ENCODE peak calls at places on chromosomes 6 and 20, in five cellular contexts. One of them, this sample, is unnamed.
A peak's percentile ranks its signal among the peaks of the same experiment; 100 is the strongest.

GRCh38 chr20:63653041-63653973 is at the start of gene STMN3:
- DNase-seq in H1: no peak
- DNase-seq in H9: peak; percentile 98
- DNase-seq in IMR-90: peak; percentile 88
- DNase-seq in neuronal stem cell: peak; percentile 93
- DNase-seq in this sample: peak; percentile 97

GRCh38 chr6:44795326-44795725 is 407.8 kb downstream of the CDC5L start:
- DNase-seq in IMR-90: no peak
- DNase-seq in H9: no peak
- DNase-seq in H1: no peak
- DNase-seq in neuronal stem cell: no peak
- DNase-seq in this sample: no peak

GRCh38 chr6:3949531-3949930 is 100.4 kb downstream of the FAM50B start:
- DNase-seq in H1: no peak
- DNase-seq in IMR-90: no peak
- DNase-seq in neuronal stem cell: no peak
- DNase-seq in H9: no peak
- DNase-seq in this sample: no peak

GRCh38 chr20:57563522-57563921 is 2.6 kb downstream of the PCK1 start:
- DNase-seq in H9: no peak
- DNase-seq in neuronal stem cell: no peak
- DNase-seq in IMR-90: no peak
- DNase-seq in H1: no peak
- DNase-seq in this sample: no peak

GRCh38 chr6:16758163-16758975 is 2.9 kb downstream of the ATXN1 start:
- DNase-seq in H1: no peak
- DNase-seq in neuronal stem cell: peak; percentile 51
- DNase-seq in H9: no peak
- DNase-seq in IMR-90: no peak
- DNase-seq in this sample: peak; percentile 72

GRCh38 chr6:31836676-31837611 is 9.4 kb downstream of the HSPA1B start:
- DNase-seq in H1: no peak
- DNase-seq in IMR-90: peak; percentile 67
- DNase-seq in H9: no peak
- DNase-seq in neuronal stem cell: no peak
- DNase-seq in this sample: no peak

GRCh38 chr6:143337201-143337949 is 113.1 kb downstream of the ADAT2 start:
- DNase-seq in H1: peak; percentile 70
- DNase-seq in H9: peak; percentile 90
- DNase-seq in IMR-90: peak; percentile 8
- DNase-seq in neuronal stem cell: no peak
- DNase-seq in this sample: peak; percentile 84

GRCh38 chr6:2958331-2958711 is 13.0 kb downstream of the SERPINB6 start:
- DNase-seq in neuronal stem cell: no peak
- DNase-seq in IMR-90: no peak
- DNase-seq in H1: no peak
- DNase-seq in H9: no peak
- DNase-seq in this sample: no peak

GRCh38 chr6:44898296-44898930 is 429.7 kb upstream of the RUNX2 start:
- DNase-seq in IMR-90: peak; percentile 64
- DNase-seq in H9: no peak
- DNase-seq in H1: no peak
- DNase-seq in neuronal stem cell: no peak
- DNase-seq in this sample: peak; percentile 25

GRCh38 chr6:11367638-11368199 is 135.3 kb upstream of the NEDD9 start:
- DNase-seq in H9: no peak
- DNase-seq in neuronal stem cell: no peak
- DNase-seq in IMR-90: no peak
- DNase-seq in H1: no peak
- DNase-seq in this sample: peak; percentile 72

GRCh38 chr6:38509713-38510112 is 130.0 kb downstream of the BTBD9 start:
- DNase-seq in IMR-90: peak; percentile 75
- DNase-seq in H1: no peak
- DNase-seq in neuronal stem cell: no peak
- DNase-seq in H9: no peak
- DNase-seq in this sample: peak; percentile 63

GRCh38 chr6:93419304-93420162 is at the start of gene EPHA7:
- DNase-seq in IMR-90: peak; percentile 76
- DNase-seq in neuronal stem cell: peak; percentile 97
- DNase-seq in H1: peak; percentile 94
- DNase-seq in H9: peak; percentile 99
- DNase-seq in this sample: peak; percentile 98

GRCh38 chr6:168865-169455 is 123.3 kb upstream of the DUSP22 start:
- DNase-seq in neuronal stem cell: peak; percentile 35
- DNase-seq in IMR-90: peak; percentile 55
- DNase-seq in H1: no peak
- DNase-seq in H9: no peak
- DNase-seq in this sample: peak; percentile 59

GRCh38 chr6:138857792-138858191 is 61.9 kb downstream of the ECT2L start:
- DNase-seq in H1: no peak
- DNase-seq in IMR-90: no peak
- DNase-seq in neuronal stem cell: no peak
- DNase-seq in H9: no peak
- DNase-seq in this sample: no peak

GRCh38 chr20:61780066-61780465 is 285.6 kb downstream of the TAF4 start:
- DNase-seq in IMR-90: no peak
- DNase-seq in neuronal stem cell: no peak
- DNase-seq in H9: no peak
- DNase-seq in H1: no peak
- DNase-seq in this sample: no peak

GRCh38 chr6:148747493-148748160 is 797 bp downstream of the UST start:
- DNase-seq in H9: peak; percentile 80
- DNase-seq in neuronal stem cell: peak; percentile 64
- DNase-seq in IMR-90: peak; percentile 21
- DNase-seq in H1: peak; percentile 33
- DNase-seq in this sample: peak; percentile 87

GRCh38 chr20:14775778-14776177 is 438.4 kb upstream of the FLRT3 start:
- DNase-seq in H9: no peak
- DNase-seq in neuronal stem cell: no peak
- DNase-seq in IMR-90: no peak
- DNase-seq in H1: no peak
- DNase-seq in this sample: no peak

GRCh38 chr6:30542404-30542725 is 13.9 kb downstream of the GNL1 start:
- DNase-seq in neuronal stem cell: no peak
- DNase-seq in IMR-90: no peak
- DNase-seq in H1: no peak
- DNase-seq in H9: no peak
- DNase-seq in this sample: no peak

GRCh38 chr20:13261460-13262301 is 40.6 kb downstream of the ISM1 start:
- DNase-seq in H9: peak; percentile 76
- DNase-seq in neuronal stem cell: peak; percentile 30
- DNase-seq in IMR-90: peak; percentile 21
- DNase-seq in H1: peak; percentile 34
- DNase-seq in this sample: peak; percentile 77

GRCh38 chr20:43911066-43911465 is 3.6 kb upstream of the TOX2 start:
- DNase-seq in H9: no peak
- DNase-seq in neuronal stem cell: no peak
- DNase-seq in IMR-90: peak; percentile 82
- DNase-seq in H1: no peak
- DNase-seq in this sample: peak; percentile 48

GRCh38 chr6:89079611-89080213 is 839 bp upstream of the PNRC1 start:
- DNase-seq in neuronal stem cell: peak; percentile 35
- DNase-seq in IMR-90: peak; percentile 74
- DNase-seq in H9: no peak
- DNase-seq in H1: no peak
- DNase-seq in this sample: peak; percentile 59

GRCh38 chr6:25883536-25883935 is 9.5 kb upstream of the SLC17A3 start:
- DNase-seq in H9: no peak
- DNase-seq in H1: no peak
- DNase-seq in IMR-90: no peak
- DNase-seq in neuronal stem cell: no peak
- DNase-seq in this sample: no peak

GRCh38 chr6:30615958-30616810 is 859 bp downstream of the PPP1R10 start:
- DNase-seq in neuronal stem cell: peak; percentile 31
- DNase-seq in H9: peak; percentile 45
- DNase-seq in IMR-90: no peak
- DNase-seq in H1: no peak
- DNase-seq in this sample: peak; percentile 81

GRCh38 chr6:22929228-22929627 is 359.9 kb downstream of the HDGFL1 start:
- DNase-seq in neuronal stem cell: no peak
- DNase-seq in H1: no peak
- DNase-seq in IMR-90: no peak
- DNase-seq in H9: no peak
- DNase-seq in this sample: no peak

GRCh38 chr6:157385482-157385881 is 4.5 kb downstream of the ZDHHC14 start:
- DNase-seq in neuronal stem cell: no peak
- DNase-seq in H9: no peak
- DNase-seq in IMR-90: no peak
- DNase-seq in H1: no peak
- DNase-seq in this sample: no peak

GRCh38 chr20:3071610-3072529 is at the start of gene OXT:
- DNase-seq in H1: no peak
- DNase-seq in H9: peak; percentile 77
- DNase-seq in IMR-90: no peak
- DNase-seq in neuronal stem cell: no peak
- DNase-seq in this sample: peak; percentile 50

GRCh38 chr6:65170273-65170672 is 536.8 kb downstream of the EYS start:
- DNase-seq in neuronal stem cell: no peak
- DNase-seq in H1: no peak
- DNase-seq in IMR-90: peak; percentile 18
- DNase-seq in H9: no peak
- DNase-seq in this sample: no peak

GRCh38 chr20:9506337-9506821 is 8.0 kb upstream of the LAMP5 start:
- DNase-seq in H9: no peak
- DNase-seq in neuronal stem cell: no peak
- DNase-seq in IMR-90: no peak
- DNase-seq in H1: no peak
- DNase-seq in this sample: no peak

GRCh38 chr20:18138639-18139583 is 1.2 kb downstream of the KAT14 start:
- DNase-seq in H9: no peak
- DNase-seq in IMR-90: no peak
- DNase-seq in neuronal stem cell: no peak
- DNase-seq in H1: no peak
- DNase-seq in this sample: peak; percentile 12

GRCh38 chr6:45031601-45032000 is 296.5 kb upstream of the RUNX2 start:
- DNase-seq in H1: no peak
- DNase-seq in neuronal stem cell: no peak
- DNase-seq in IMR-90: no peak
- DNase-seq in H9: no peak
- DNase-seq in this sample: no peak

GRCh38 chr6:156809034-156809433 is 31.9 kb downstream of the ARID1B start:
- DNase-seq in neuronal stem cell: no peak
- DNase-seq in IMR-90: peak; percentile 55
- DNase-seq in H1: no peak
- DNase-seq in H9: no peak
- DNase-seq in this sample: no peak

GRCh38 chr6:74867286-74867685 is 338.6 kb downstream of the COL12A1 start:
- DNase-seq in H1: no peak
- DNase-seq in H9: no peak
- DNase-seq in neuronal stem cell: no peak
- DNase-seq in IMR-90: no peak
- DNase-seq in this sample: no peak

GRCh38 chr20:53447271-53447670 is 146.4 kb downstream of the ZNF217 start:
- DNase-seq in IMR-90: no peak
- DNase-seq in H9: no peak
- DNase-seq in H1: no peak
- DNase-seq in neuronal stem cell: no peak
- DNase-seq in this sample: no peak

GRCh38 chr6:2798586-2799134 is 33.5 kb downstream of the WRNIP1 start:
- DNase-seq in neuronal stem cell: no peak
- DNase-seq in H1: no peak
- DNase-seq in H9: no peak
- DNase-seq in IMR-90: no peak
- DNase-seq in this sample: no peak

GRCh38 chr20:361562-361961 is 14.7 kb downstream of the NRSN2 start:
- DNase-seq in H9: no peak
- DNase-seq in H1: no peak
- DNase-seq in IMR-90: no peak
- DNase-seq in neuronal stem cell: no peak
- DNase-seq in this sample: no peak

GRCh38 chr20:39985276-39985675 is 703.8 kb downstream of the MAFB start:
- DNase-seq in IMR-90: no peak
- DNase-seq in H1: no peak
- DNase-seq in H9: no peak
- DNase-seq in neuronal stem cell: no peak
- DNase-seq in this sample: no peak
- H2BK120ac ChIP-seq in IMR-90: no peak overlapping the region
- H2BK120ac ChIP-seq in H1: no peak overlapping the region
- H2BK120ac ChIP-seq in H9: no peak overlapping the region
- H2BK120ac ChIP-seq in neuronal stem cell: no peak overlapping the region
- H2BK120ac ChIP-seq in this sample: no peak overlapping the region

DNA sequence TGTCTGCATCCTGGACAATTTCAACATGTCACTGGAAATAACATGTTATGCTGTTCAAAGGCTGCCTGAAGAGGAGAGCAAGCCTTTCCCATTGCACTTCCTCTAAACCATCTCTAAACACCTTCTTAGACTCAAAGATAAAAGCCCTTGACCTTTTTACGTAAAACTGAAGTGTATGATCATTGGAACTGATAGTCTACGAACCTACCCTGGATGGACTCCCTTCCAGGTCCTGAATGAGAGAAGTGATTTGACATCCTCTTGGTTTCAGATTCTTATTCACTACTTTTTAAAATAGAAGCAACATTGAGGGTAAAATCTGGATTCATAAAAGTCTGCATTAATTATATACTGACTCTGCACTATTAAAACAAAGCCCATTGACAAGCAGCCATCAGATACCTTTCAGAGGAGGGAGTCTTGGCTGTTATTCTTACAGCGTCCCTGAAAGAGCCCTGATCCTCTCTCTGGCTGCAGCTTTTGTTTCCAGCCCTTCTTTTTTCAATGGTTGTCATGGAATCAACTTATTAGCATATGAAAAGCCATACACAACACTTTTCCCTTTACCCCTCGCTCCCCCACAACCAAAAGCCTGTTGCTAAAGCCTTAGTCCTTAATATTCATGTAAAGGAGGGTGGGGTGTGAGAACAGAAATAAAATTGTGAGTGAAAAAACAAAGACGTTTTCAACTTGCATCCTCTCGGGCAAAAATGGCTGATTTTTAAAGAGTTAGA is 270.0 kb upstream of the MARCKS start:
- DNase-seq in IMR-90: no peak
- DNase-seq in H1: peak; percentile 25
- DNase-seq in neuronal stem cell: peak; percentile 83
- DNase-seq in H9: peak; percentile 62
- DNase-seq in this sample: peak; percentile 86
- H2BK120ac ChIP-seq in IMR-90: no peak overlapping the region
- H2BK120ac ChIP-seq in H1: peak overlapping the region; percentile 30
- H2BK120ac ChIP-seq in neuronal stem cell: no peak overlapping the region
- H2BK120ac ChIP-seq in H9: peak overlapping the region; percentile 8
- H2BK120ac ChIP-seq in this sample: no peak overlapping the region

GRCh38 chr6:169701218-169701952 is 444 bp downstream of the WDR27 start:
- DNase-seq in H1: no peak
- DNase-seq in neuronal stem cell: no peak
- DNase-seq in H9: no peak
- DNase-seq in IMR-90: no peak
- DNase-seq in this sample: no peak
- H2BK120ac ChIP-seq in H1: no peak overlapping the region
- H2BK120ac ChIP-seq in neuronal stem cell: no peak overlapping the region
- H2BK120ac ChIP-seq in H9: no peak overlapping the region
- H2BK120ac ChIP-seq in IMR-90: peak overlapping the region; percentile 36
- H2BK120ac ChIP-seq in this sample: no peak overlapping the region

DNA sequence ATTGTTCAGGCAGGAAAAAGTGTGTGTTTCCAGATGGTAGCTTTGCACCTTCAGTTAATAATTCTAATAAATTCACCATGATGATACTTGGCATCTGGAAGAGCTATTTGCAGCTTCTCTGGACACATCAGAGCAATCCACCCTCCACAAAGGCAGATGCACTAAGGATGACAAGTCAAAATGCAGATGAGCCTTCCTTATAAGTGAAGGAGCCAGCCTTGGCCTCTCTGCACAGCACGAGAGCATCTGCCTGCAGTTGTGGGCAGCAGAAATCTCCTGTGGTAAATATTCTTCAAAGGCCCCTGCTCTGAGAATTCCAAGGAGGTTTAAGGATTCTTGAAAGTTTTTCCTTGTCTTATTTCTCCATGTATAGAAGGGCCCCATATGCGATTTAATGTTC is 6.9 kb upstream of the POM121L2 start:
- DNase-seq in IMR-90: no peak
- DNase-seq in H1: no peak
- DNase-seq in H9: no peak
- DNase-seq in neuronal stem cell: no peak
- DNase-seq in this sample: no peak
- H2BK120ac ChIP-seq in IMR-90: no peak overlapping the region
- H2BK120ac ChIP-seq in H1: no peak overlapping the region
- H2BK120ac ChIP-seq in H9: no peak overlapping the region
- H2BK120ac ChIP-seq in neuronal stem cell: no peak overlapping the region
- H2BK120ac ChIP-seq in this sample: no peak overlapping the region